ENCODE peak calls at places on chromosomes 3 and 15, in five cellular contexts. Y, I, F, E and T are unnamed samples.
A peak's percentile ranks its signal among the peaks of the same experiment; 100 is the strongest.

GRCh38 chr3:56989434-56990294 is 70.8 kb upstream of the SPATA12 start:
- ATAC-seq in Y (peak; percentile 48), E (peak; percentile 91), I (no peak), F (no peak), T (peak; percentile 52)

GRCh38 chr3:47716656-47717055 is 65.0 kb downstream of the SMARCC1 start:
- ATAC-seq in Y (no peak), E (no peak), I (no peak), F (no peak), T (no peak)

GRCh38 chr15:22968356-22968755 is 11.8 kb downstream of the CYFIP1 start:
- ATAC-seq in F (no peak), I (no peak), E (no peak), Y (no peak), T (no peak)

GRCh38 chr15:38702178-38702912 is 137.7 kb upstream of the RASGRP1 start:
- ATAC-seq in I (no peak), Y (peak; percentile 37), E (no peak), F (no peak), T (no peak)

GRCh38 chr3:121431717-121432517 is 113.9 kb downstream of the POLQ start:
- ATAC-seq in I (peak; percentile 95), E (peak; percentile 80), F (no peak), Y (peak; percentile 43), T (no peak)

GRCh38 chr3:124843496-124843895 is 43.7 kb downstream of the ITGB5 start:
- ATAC-seq in F (no peak), I (no peak), Y (no peak), E (no peak), T (no peak)

GRCh38 chr3:129596194-129597086 is 10.0 kb downstream of the PLXND1 start:
- ATAC-seq in Y (peak; percentile 72), F (peak; percentile 79), E (peak; percentile 63), I (no peak), T (peak; percentile 77)

GRCh38 chr15:31523027-31523654 is 196.5 kb downstream of the KLF13 start:
- ATAC-seq in F (no peak), E (no peak), I (no peak), Y (peak; percentile 31), T (no peak)

GRCh38 chr3:44890258-44890657 is 15.8 kb downstream of the TGM4 start:
- ATAC-seq in F (no peak), E (no peak), I (no peak), Y (no peak), T (no peak)

GRCh38 chr3:138461246-138461645 is 26.8 kb downstream of the ESYT3 start:
- ATAC-seq in Y (no peak), I (no peak), E (no peak), F (no peak), T (no peak)

GRCh38 chr15:31327674-31328424 is 1.2 kb downstream of the KLF13 start:
- ATAC-seq in E (peak; percentile 48), F (peak; percentile 3), Y (peak; percentile 2), I (no peak), T (peak; percentile 5)

GRCh38 chr15:51907136-51907862 is 64.3 kb downstream of the LEO1 start:
- ATAC-seq in Y (peak; percentile 98), I (no peak), F (peak; percentile 82), E (peak; percentile 56), T (no peak)

GRCh38 chr3:40925228-40925627 is 274.1 kb upstream of the CTNNB1 start:
- ATAC-seq in E (no peak), Y (no peak), F (no peak), I (no peak), T (no peak)

GRCh38 chr15:29337156-29337959 is 67.7 kb upstream of the NSMCE3 start:
- ATAC-seq in E (no peak), Y (no peak), F (no peak), I (no peak), T (no peak)

GRCh38 chr3:69236808-69237707 is 114.7 kb upstream of the LMOD3 start:
- ATAC-seq in E (peak; percentile 78), Y (no peak), F (no peak), I (peak; percentile 46), T (peak; percentile 36)

GRCh38 chr3:98185180-98185579 is 18.7 kb downstream of the OR5H15 start:
- ATAC-seq in F (no peak), I (peak; percentile 27), E (no peak), Y (peak; percentile 62), T (no peak)

GRCh38 chr3:14296352-14296751 is 106.1 kb upstream of the SLC6A6 start:
- ATAC-seq in I (no peak), E (no peak), Y (peak; percentile 65), F (no peak), T (no peak)

GRCh38 chr3:16865335-16865734 is 19.4 kb upstream of the PLCL2 start:
- ATAC-seq in I (no peak), Y (no peak), F (no peak), E (no peak), T (no peak)

GRCh38 chr15:50830477-50831354 is 65.2 kb upstream of the SPPL2A start:
- ATAC-seq in Y (no peak), I (no peak), F (no peak), E (no peak), T (no peak)

GRCh38 chr15:101805605-101806345 is 2.5 kb downstream of the OR4F6 start:
- ATAC-seq in Y (no peak), E (no peak), I (no peak), F (no peak), T (no peak)

GRCh38 chr15:101804375-101804774 is 1.1 kb downstream of the OR4F6 start:
- ATAC-seq in E (no peak), Y (no peak), I (no peak), F (no peak), T (no peak)

GRCh38 chr15:101803209-101803608 is at the start of gene OR4F6:
- ATAC-seq in F (no peak), E (no peak), Y (no peak), I (no peak), T (no peak)

GRCh38 chr15:101803676-101804075 is 367 bp downstream of the OR4F6 start:
- ATAC-seq in I (no peak), E (no peak), F (no peak), Y (no peak), T (no peak)

GRCh38 chr15:101804941-101805340 is 1.6 kb downstream of the OR4F6 start:
- ATAC-seq in I (no peak), F (no peak), E (no peak), Y (no peak), T (no peak)
- TF ChIP-seq EP300 in I (no peak), F (no peak), E (no peak), Y (no peak), T (no peak)

GRCh38 chr3:141391298-141392017 is 23.2 kb downstream of the ZBTB38 start:
- ATAC-seq in E (peak; percentile 35), Y (no peak), I (peak; percentile 24), F (no peak), T (no peak)

GRCh38 chr3:141390747-141391146 is 22.4 kb downstream of the ZBTB38 start:
- ATAC-seq in F (no peak), E (no peak), I (no peak), Y (no peak), T (no peak)

GRCh38 chr3:141388823-141389617 is 20.7 kb downstream of the ZBTB38 start:
- ATAC-seq in E (no peak), Y (peak; percentile 80), I (peak; percentile 41), F (no peak), T (no peak)

GRCh38 chr3:141387446-141388030 is 19.2 kb downstream of the ZBTB38 start:
- ATAC-seq in E (no peak), I (peak; percentile 9), F (no peak), Y (no peak), T (no peak)

GRCh38 chr3:141389703-141390102 is 21.4 kb downstream of the ZBTB38 start:
- ATAC-seq in Y (no peak), F (no peak), I (no peak), E (no peak), T (no peak)
- H3K4me3 ChIP-seq in Y (no peak overlapping the region), F (no peak overlapping the region), I (peak overlapping the region; percentile 66), E (no peak overlapping the region), T (no peak overlapping the region)

GRCh38 chr3:42179110-42179725 is 86.8 kb downstream of the CCK start:
- ATAC-seq in Y (peak; percentile 92), I (no peak), E (peak; percentile 90), F (peak; percentile 95), T (peak; percentile 87)
- TF ChIP-seq POLR2AphosphoS5 in Y (no peak), I (no peak), E (no peak), F (no peak), T (peak; percentile 13)

GRCh38 chr3:150555859-150556436 is 9.4 kb downstream of the EIF2A start:
- ATAC-seq in Y (no peak), I (peak; percentile 58), F (peak; percentile 71), E (no peak), T (no peak)
- TF ChIP-seq EP300 in Y (no peak), I (no peak), F (no peak), E (no peak), T (no peak)

GRCh38 chr3:119635719-119636118 is 24.7 kb downstream of the POPDC2 start:
- ATAC-seq in Y (peak; percentile 48), F (no peak), I (no peak), E (no peak), T (no peak)

GRCh38 chr3:119636891-119637611 is 23.3 kb downstream of the POPDC2 start:
- ATAC-seq in Y (no peak), I (no peak), F (no peak), E (no peak), T (no peak)

GRCh38 chr3:119636194-119636593 is 24.2 kb downstream of the POPDC2 start:
- ATAC-seq in F (no peak), I (no peak), E (no peak), Y (no peak), T (no peak)

GRCh38 chr3:119639494-119640350 is 20.7 kb downstream of the POPDC2 start:
- ATAC-seq in I (peak; percentile 38), E (no peak), F (no peak), Y (no peak), T (no peak)

GRCh38 chr3:119637679-119638525 is 22.5 kb downstream of the POPDC2 start:
- ATAC-seq in F (peak; percentile 29), E (peak; percentile 82), Y (no peak), I (peak; percentile 62), T (peak; percentile 56)
- H3K4me3 ChIP-seq in F (no peak overlapping the region), E (no peak overlapping the region), Y (no peak overlapping the region), I (peak overlapping the region; percentile 21), T (no peak overlapping the region)

DNA sequence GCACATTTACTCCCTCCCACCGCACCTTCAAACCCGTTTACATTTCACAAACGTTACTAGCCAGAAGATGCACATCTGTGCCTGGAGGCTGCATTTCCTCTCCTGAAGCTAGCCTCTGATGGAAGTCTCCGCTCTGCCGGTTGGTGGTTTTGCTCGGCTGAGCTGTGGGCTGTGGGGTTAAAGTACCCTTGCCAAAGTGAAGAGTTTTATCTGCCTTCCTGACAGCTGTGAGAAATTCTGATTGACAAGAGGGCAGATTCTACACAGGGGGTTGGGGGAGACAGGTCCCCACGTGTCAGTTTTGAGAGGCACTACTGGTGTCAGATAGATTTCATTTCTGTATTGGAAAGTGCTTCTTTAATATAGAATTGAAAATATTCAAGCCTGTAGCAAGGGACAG is 200.9 kb upstream of the RGMA start:
- ATAC-seq in I (no peak), F (no peak), Y (no peak), E (no peak), T (no peak)
- TF ChIP-seq POLR2AphosphoS5 in I (no peak), F (no peak), Y (no peak), E (no peak), T (no peak)